ENCODE peak calls at places on chromosome 12, in four cellular contexts. One of them, this sample, is unnamed.

GRCh38 chr12:94982456-94982855 is 21.0 kb downstream of the NDUFA12 start:
- DNase-seq in DND-41: no peak
- DNase-seq in Peyer's patch: no peak
- DNase-seq in HCT116: no peak
- DNase-seq in this sample: no peak

GRCh38 chr12:53759261-53759660 is 7.5 kb upstream of the CISTR start:
- DNase-seq in DND-41: no peak
- DNase-seq in Peyer's patch: no peak
- DNase-seq in HCT116: no peak
- DNase-seq in this sample: no peak

GRCh38 chr12:1922075-1922709 is 3.7 kb upstream of the CACNA2D4 start:
- DNase-seq in DND-41: no peak
- DNase-seq in Peyer's patch: peak; percentile 74
- DNase-seq in HCT116: no peak
- DNase-seq in this sample: no peak

GRCh38 chr12:121162985-121163384 is 30.3 kb downstream of the P2RX7 start:
- DNase-seq in DND-41: no peak
- DNase-seq in Peyer's patch: no peak
- DNase-seq in HCT116: no peak
- DNase-seq in this sample: no peak

GRCh38 chr12:96047621-96048211 is 12.3 kb upstream of the LTA4H start:
- DNase-seq in DND-41: no peak
- DNase-seq in Peyer's patch: no peak
- DNase-seq in HCT116: peak; percentile 93
- DNase-seq in this sample: peak; percentile 58

GRCh38 chr12:53593031-53593430 is 33.2 kb downstream of the ATF7 start:
- DNase-seq in DND-41: no peak
- DNase-seq in Peyer's patch: no peak
- DNase-seq in HCT116: no peak
- DNase-seq in this sample: no peak

GRCh38 chr12:2641761-2642160 is 153.0 kb upstream of the FKBP4 start:
- DNase-seq in DND-41: no peak
- DNase-seq in Peyer's patch: no peak
- DNase-seq in HCT116: no peak
- DNase-seq in this sample: no peak

GRCh38 chr12:51171884-51172514 is 936 bp downstream of the TFCP2 start:
- DNase-seq in DND-41: no peak
- DNase-seq in Peyer's patch: no peak
- DNase-seq in HCT116: no peak
- DNase-seq in this sample: peak; percentile 40

GRCh38 chr12:1916396-1917171 is 1.9 kb downstream of the CACNA2D4 start:
- DNase-seq in DND-41: no peak
- DNase-seq in Peyer's patch: peak; percentile 16
- DNase-seq in HCT116: no peak
- DNase-seq in this sample: no peak

GRCh38 chr12:14691560-14691959 is 4.8 kb downstream of the GUCY2C start:
- DNase-seq in DND-41: no peak
- DNase-seq in Peyer's patch: peak; percentile 18
- DNase-seq in HCT116: no peak
- DNase-seq in this sample: peak; percentile 27

GRCh38 chr12:47848853-47849252 is 29.1 kb upstream of the HDAC7 start:
- DNase-seq in DND-41: no peak
- DNase-seq in Peyer's patch: no peak
- DNase-seq in HCT116: no peak
- DNase-seq in this sample: no peak

GRCh38 chr12:3132636-3133409 is 55.6 kb downstream of the TSPAN9 start:
- DNase-seq in DND-41: no peak
- DNase-seq in Peyer's patch: no peak
- DNase-seq in HCT116: no peak
- DNase-seq in this sample: no peak

GRCh38 chr12:122226366-122227222 is 742 bp upstream of the DIABLO start:
- DNase-seq in DND-41: no peak
- DNase-seq in Peyer's patch: no peak
- DNase-seq in HCT116: no peak
- DNase-seq in this sample: no peak

GRCh38 chr12:107325075-107325474 is 231.7 kb upstream of the CRY1 start:
- DNase-seq in DND-41: no peak
- DNase-seq in Peyer's patch: no peak
- DNase-seq in HCT116: no peak
- DNase-seq in this sample: no peak

GRCh38 chr12:89194683-89195082 is 157.6 kb downstream of the DUSP6 start:
- DNase-seq in DND-41: no peak
- DNase-seq in Peyer's patch: no peak
- DNase-seq in HCT116: no peak
- DNase-seq in this sample: no peak

GRCh38 chr12:14961466-14962155 is at the start of gene ARHGDIB:
- DNase-seq in DND-41: peak; percentile 92
- DNase-seq in Peyer's patch: peak; percentile 85
- DNase-seq in HCT116: no peak
- DNase-seq in this sample: peak; percentile 73

GRCh38 chr12:116455540-116456306 is 103.5 kb upstream of the MAP1LC3B2 start:
- DNase-seq in DND-41: no peak
- DNase-seq in Peyer's patch: peak; percentile 36
- DNase-seq in HCT116: peak; percentile 85
- DNase-seq in this sample: peak; percentile 78
- H3K4me3 ChIP-seq in DND-41: no peak overlapping the region
- H3K4me3 ChIP-seq in Peyer's patch: no peak overlapping the region
- H3K4me3 ChIP-seq in HCT116: peak overlapping the region; percentile 27
- H3K4me3 ChIP-seq in this sample: no peak overlapping the region

GRCh38 chr12:34297790-34298164 is 275.5 kb downstream of the ALG10 start:
- DNase-seq in DND-41: no peak
- DNase-seq in Peyer's patch: no peak
- DNase-seq in HCT116: no peak
- DNase-seq in this sample: no peak
- H3K9me3 ChIP-seq in DND-41: peaks cover 79% of the 10 kb centered on the region
- H3K9me3 ChIP-seq in Peyer's patch: no peaks in the 10 kb centered on the region
- H3K9me3 ChIP-seq in HCT116: no peaks in the 10 kb centered on the region
- H3K9me3 ChIP-seq in this sample: peaks cover 9% of the 10 kb centered on the region

GRCh38 chr12:56220611-56221232 is 1.0 kb downstream of the RNF41 start:
- DNase-seq in DND-41: no peak
- DNase-seq in Peyer's patch: peak; percentile 68
- DNase-seq in HCT116: no peak
- DNase-seq in this sample: no peak

GRCh38 chr12:56219840-56220239 is 1.9 kb downstream of the RNF41 start:
- DNase-seq in DND-41: no peak
- DNase-seq in Peyer's patch: no peak
- DNase-seq in HCT116: no peak
- DNase-seq in this sample: no peak

GRCh38 chr12:56213878-56214277 is 7.8 kb downstream of the RNF41 start:
- DNase-seq in DND-41: no peak
- DNase-seq in Peyer's patch: no peak
- DNase-seq in HCT116: no peak
- DNase-seq in this sample: no peak

GRCh38 chr12:56212360-56212759 is 9.4 kb downstream of the RNF41 start:
- DNase-seq in DND-41: no peak
- DNase-seq in Peyer's patch: no peak
- DNase-seq in HCT116: no peak
- DNase-seq in this sample: no peak

GRCh38 chr12:56216461-56216860 is 5.3 kb downstream of the RNF41 start:
- DNase-seq in DND-41: no peak
- DNase-seq in Peyer's patch: no peak
- DNase-seq in HCT116: no peak
- DNase-seq in this sample: no peak
- H3K4me3 ChIP-seq in DND-41: no peak overlapping the region
- H3K4me3 ChIP-seq in Peyer's patch: no peak overlapping the region
- H3K4me3 ChIP-seq in HCT116: no peak overlapping the region
- H3K4me3 ChIP-seq in this sample: no peak overlapping the region

GRCh38 chr12:34626363-34627157 is 604.3 kb downstream of the ALG10 start:
- DNase-seq in DND-41: no peak
- DNase-seq in Peyer's patch: no peak
- DNase-seq in HCT116: no peak
- DNase-seq in this sample: no peak

DNA sequence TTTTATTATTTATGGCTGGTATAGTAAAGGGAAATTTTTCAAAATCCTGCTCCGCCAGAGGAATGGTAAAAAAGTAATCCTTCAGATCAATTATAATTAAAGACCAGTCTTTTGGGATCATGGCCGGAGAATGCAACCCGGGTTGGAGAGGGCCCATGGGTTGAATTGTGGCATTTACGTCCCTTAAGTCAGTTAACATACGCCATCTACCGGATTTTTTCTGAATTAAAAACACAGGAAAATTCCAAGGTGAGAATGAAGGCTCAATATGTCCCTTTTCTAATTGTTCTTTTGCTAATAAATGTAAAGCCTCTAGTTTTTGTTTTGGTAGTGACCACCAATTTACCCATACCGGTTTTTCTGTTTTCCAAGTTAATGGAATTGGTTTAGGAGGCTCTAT is 602.8 kb downstream of the ALG10 start:
- DNase-seq in DND-41: no peak
- DNase-seq in Peyer's patch: no peak
- DNase-seq in HCT116: peak; percentile 7
- DNase-seq in this sample: no peak
- H3K9me3 ChIP-seq in DND-41: no peaks in the 10 kb centered on the region
- H3K9me3 ChIP-seq in Peyer's patch: no peaks in the 10 kb centered on the region
- H3K9me3 ChIP-seq in HCT116: no peaks in the 10 kb centered on the region
- H3K9me3 ChIP-seq in this sample: no peaks in the 10 kb centered on the region

DNA sequence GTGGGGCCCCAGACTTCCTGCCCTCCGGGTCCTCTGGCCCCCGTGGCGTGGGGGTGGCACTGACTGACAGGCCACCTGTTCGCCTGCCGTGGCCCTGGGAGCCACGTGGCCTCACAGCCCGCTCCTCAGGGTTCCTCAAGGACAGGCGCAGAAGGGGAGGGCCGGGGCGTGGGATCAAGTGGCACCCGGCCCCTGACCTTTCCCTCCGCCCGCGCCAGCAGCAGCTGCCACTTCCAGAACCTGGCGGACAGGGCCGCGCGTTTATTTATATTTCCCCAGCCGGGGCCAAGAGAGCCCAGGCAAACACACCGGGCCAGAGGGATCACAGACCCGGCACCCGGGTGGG is 92.6 kb downstream of the RFLNA start:
- DNase-seq in DND-41: no peak
- DNase-seq in Peyer's patch: no peak
- DNase-seq in HCT116: no peak
- DNase-seq in this sample: no peak
- H3K4me3 ChIP-seq in DND-41: no peak overlapping the region
- H3K4me3 ChIP-seq in Peyer's patch: peak overlapping the region; percentile 46
- H3K4me3 ChIP-seq in HCT116: no peak overlapping the region
- H3K4me3 ChIP-seq in this sample: no peak overlapping the region

DNA sequence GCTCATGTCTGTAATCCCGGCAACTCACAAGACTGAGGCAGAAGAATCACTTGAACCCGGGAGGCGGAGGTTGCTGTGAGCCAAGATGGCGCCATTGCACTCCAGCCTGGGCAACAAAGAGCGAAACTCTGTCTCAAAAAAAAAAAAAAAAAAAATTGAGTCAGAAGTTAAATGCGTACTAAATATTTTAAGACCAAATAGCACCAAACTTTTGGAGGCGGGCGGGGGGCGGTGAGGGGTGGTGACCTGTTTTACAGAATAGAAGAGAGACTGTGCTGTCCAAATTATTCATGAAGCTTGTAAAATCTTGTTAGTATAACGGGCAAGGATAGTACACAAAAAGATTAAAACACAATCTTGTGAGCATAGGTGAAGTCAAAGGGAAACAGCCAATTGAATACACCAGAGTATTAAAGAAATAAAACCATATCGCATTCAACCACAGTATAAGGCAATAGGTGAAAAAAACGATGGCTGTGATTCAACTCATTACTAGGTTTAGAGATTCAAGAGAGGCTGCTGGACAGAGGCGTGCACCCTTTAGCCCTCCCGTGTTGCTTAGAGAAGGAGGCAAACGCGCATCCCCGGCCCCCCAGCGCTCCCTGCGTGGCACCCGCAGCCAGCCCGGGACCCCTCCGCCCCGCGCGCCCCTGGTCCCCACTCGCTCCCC is 571 bp downstream of the ZNF891 start:
- DNase-seq in DND-41: peak; percentile 18
- DNase-seq in Peyer's patch: no peak
- DNase-seq in HCT116: no peak
- DNase-seq in this sample: peak; percentile 14
- H3K9me3 ChIP-seq in DND-41: peaks cover 77% of the 10 kb centered on the region
- H3K9me3 ChIP-seq in Peyer's patch: no peaks in the 10 kb centered on the region
- H3K9me3 ChIP-seq in HCT116: peaks cover 11% of the 10 kb centered on the region
- H3K9me3 ChIP-seq in this sample: peaks cover 2% of the 10 kb centered on the region

GRCh38 chr12:27521066-27521465 is 2.9 kb upstream of the PPFIBP1 start:
- DNase-seq in DND-41: no peak
- DNase-seq in Peyer's patch: no peak
- DNase-seq in HCT116: no peak
- DNase-seq in this sample: no peak
- H3K4me3 ChIP-seq in DND-41: no peak overlapping the region
- H3K4me3 ChIP-seq in Peyer's patch: no peak overlapping the region
- H3K4me3 ChIP-seq in HCT116: no peak overlapping the region
- H3K4me3 ChIP-seq in this sample: no peak overlapping the region

GRCh38 chr12:31849090-31849687 is 110.0 kb upstream of the RESF1 start:
- DNase-seq in DND-41: no peak
- DNase-seq in Peyer's patch: no peak
- DNase-seq in HCT116: peak; percentile 54
- DNase-seq in this sample: no peak
- H3K9me3 ChIP-seq in DND-41: peaks cover 78% of the 10 kb centered on the region
- H3K9me3 ChIP-seq in Peyer's patch: no peaks in the 10 kb centered on the region
- H3K9me3 ChIP-seq in HCT116: peaks cover 7% of the 10 kb centered on the region
- H3K9me3 ChIP-seq in this sample: no peaks in the 10 kb centered on the region

This sample was measured in small intestine.